ENCODE peak calls at places on chromosomes 2 and 18, in seven cellular contexts. I is brain microvascular endothelial cell, O is heart left ventricle, G is cardiac fibroblast, C is adrenal gland, W is upper lobe of right lung, V is kidney. P is an unnamed sample.
A peak's percentile ranks its signal among the peaks of the same experiment; 100 is the strongest.

GRCh38 chr18:69484699-69485396 is 84.2 kb downstream of the DOK6 start:
- DNase-seq in V (no peak), C (no peak), I (peak; percentile 25), W (no peak), O (no peak), G (peak; percentile 47), P (peak; percentile 35)

GRCh38 chr2:73281244-73281643 is 3.0 kb downstream of the FBXO41 start:
- DNase-seq in C (no peak), G (peak; percentile 10), V (no peak), I (no peak), W (no peak), O (no peak), P (no peak)

GRCh38 chr18:27378396-27379094 is 193.4 kb upstream of the CHST9 start:
- DNase-seq in W (no peak), C (peak; percentile 11), O (no peak), G (peak; percentile 27), V (no peak), I (peak; percentile 8), P (no peak)

GRCh38 chr2:95031076-95031725 is 5.7 kb downstream of the MAL start:
- DNase-seq in V (peak; percentile 57), W (no peak), G (no peak), I (no peak), C (no peak), O (no peak), P (no peak)

GRCh38 chr2:224909885-224910517 is 132.3 kb downstream of the DOCK10 start:
- DNase-seq in C (peak; percentile 81), W (peak; percentile 68), V (peak; percentile 90), G (peak; percentile 75), O (peak; percentile 41), I (peak; percentile 76), P (peak; percentile 81)

GRCh38 chr18:26103579-26103978 is 13.2 kb upstream of the SS18 start:
- DNase-seq in O (no peak), C (no peak), I (no peak), G (peak; percentile 11), V (no peak), W (peak; percentile 71), P (no peak)

GRCh38 chr2:45843136-45843535 is 191.7 kb downstream of the PRKCE start:
- DNase-seq in I (no peak), C (no peak), V (no peak), G (no peak), W (no peak), O (no peak), P (no peak)

GRCh38 chr18:36211612-36212065 is 24.3 kb downstream of the MOCOS start:
- DNase-seq in O (no peak), C (no peak), I (no peak), G (peak; percentile 27), V (no peak), W (no peak), P (no peak)

GRCh38 chr2:69694894-69695849 is 46.8 kb upstream of the ANXA4 start:
- DNase-seq in W (no peak), O (no peak), I (peak; percentile 67), V (no peak), G (peak; percentile 76), C (no peak), P (peak; percentile 47)

GRCh38 chr2:27446057-27446456 is 3.9 kb downstream of the KRTCAP3 start:
- DNase-seq in O (no peak), C (no peak), W (peak; percentile 71), G (no peak), V (peak; percentile 76), I (no peak), P (no peak)

GRCh38 chr18:60978338-60978737 is 354.9 kb upstream of the CDH20 start:
- DNase-seq in O (no peak), I (peak; percentile 81), W (no peak), G (peak; percentile 83), V (no peak), C (peak; percentile 11), P (peak; percentile 14)

GRCh38 chr2:96539215-96539920 is 2.8 kb downstream of the ARID5A start:
- DNase-seq in V (peak; percentile 58), W (peak; percentile 53), I (no peak), G (no peak), O (no peak), C (peak; percentile 11), P (no peak)

GRCh38 chr2:96536445-96537065 is at the start of gene ARID5A:
- DNase-seq in C (peak; percentile 96), G (peak; percentile 79), O (peak; percentile 96), V (peak; percentile 98), W (peak; percentile 98), I (peak; percentile 82), P (no peak)

GRCh38 chr2:96538487-96539214 is 2.1 kb downstream of the ARID5A start:
- DNase-seq in W (peak; percentile 87), I (peak; percentile 47), C (peak; percentile 62), V (peak; percentile 92), O (peak; percentile 84), G (no peak), P (no peak)

GRCh38 chr2:96537066-96537733 is 648 bp downstream of the ARID5A start:
- DNase-seq in O (peak; percentile 61), W (peak; percentile 92), V (peak; percentile 93), C (peak; percentile 70), G (peak; percentile 41), I (no peak), P (no peak)

GRCh38 chr2:96537734-96538486 is 1.4 kb downstream of the ARID5A start:
- DNase-seq in I (no peak), G (no peak), O (no peak), W (peak; percentile 72), C (peak; percentile 21), V (peak; percentile 84), P (no peak)
- TF ChIP-seq CTCF in I (no peak), G (no peak), O (no peak), W (no peak), C (no peak), V (no peak), P (no peak)

GRCh38 chr2:166417669-166418068 is 41.9 kb upstream of the SCN9A start:
- DNase-seq in G (peak; percentile 72), C (no peak), O (no peak), V (no peak), W (no peak), I (peak; percentile 59), P (no peak)
- H3K4me3 ChIP-seq in G (no peak overlapping the region), C (no peak overlapping the region), O (no peak overlapping the region), V (no peak overlapping the region), W (no peak overlapping the region), I (no peak overlapping the region), P (no peak overlapping the region)

DNA sequence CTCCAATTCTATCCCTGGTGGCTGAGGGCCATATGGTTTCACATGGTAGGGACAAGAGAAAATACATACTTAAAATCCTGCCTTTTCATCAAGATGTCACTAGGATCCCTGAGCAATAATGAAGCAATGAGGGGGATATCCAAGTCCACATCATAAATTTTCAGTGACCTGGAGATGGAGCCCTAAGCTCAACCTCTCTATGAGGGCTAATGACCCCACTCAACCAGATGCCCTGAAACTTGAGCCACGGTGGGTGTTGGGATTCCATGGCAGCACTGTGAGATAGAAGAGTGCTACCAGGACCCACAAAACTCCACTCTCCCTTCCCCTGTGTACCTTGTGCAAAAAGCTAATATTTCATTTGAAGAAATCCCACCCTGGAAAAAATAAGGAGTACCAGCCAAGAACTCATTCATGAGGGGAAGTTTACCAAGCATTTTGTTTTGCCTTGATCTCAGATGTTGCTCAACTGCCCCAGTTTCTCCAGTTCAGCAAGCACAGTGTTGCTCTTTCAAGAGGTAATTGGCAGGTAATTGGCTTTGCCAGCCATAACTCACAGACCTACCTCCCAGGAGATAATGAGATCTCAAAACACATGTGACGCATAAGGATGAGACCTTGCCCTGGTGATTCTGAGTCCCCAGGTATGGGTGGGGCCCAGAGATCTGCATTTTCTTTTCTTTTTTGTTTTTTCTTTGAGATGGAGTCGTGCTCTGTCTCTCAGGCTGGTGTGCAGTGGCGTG is 50.9 kb upstream of the TTC39C start:
- DNase-seq in I (no peak), G (peak; percentile 3), V (no peak), C (no peak), W (no peak), O (no peak), P (no peak)
- TF ChIP-seq CTCF in I (no peak), G (no peak), V (no peak), C (no peak), W (no peak), O (no peak), P (no peak)

GRCh38 chr2:231124833-231125232 is at the start of gene HTR2B:
- DNase-seq in C (peak; percentile 56), V (no peak), G (peak; percentile 44), O (no peak), I (no peak), W (no peak), P (no peak)
- H3K4me3 ChIP-seq in C (peak within 1 kb of the TSS; percentile 50), V (peak within 1 kb of the TSS; percentile 39), G (peak within 1 kb of the TSS; percentile 5), O (no peak within 1 kb of the TSS), I (no peak within 1 kb of the TSS), W (peak within 1 kb of the TSS; percentile 25), P (no peak within 1 kb of the TSS)

GRCh38 chr2:134657650-134658250 is 61.0 kb downstream of the TMEM163 start:
- DNase-seq in O (no peak), I (no peak), W (no peak), C (no peak), V (no peak), G (peak; percentile 22), P (no peak)
- TF ChIP-seq CTCF in O (peak; percentile 32), I (peak; percentile 64), W (peak; percentile 39), C (peak; percentile 51), V (no peak), G (peak; percentile 49), P (peak; percentile 56)

GRCh38 chr18:13604751-13605150 is 121.6 kb downstream of the FAM210A start:
- DNase-seq in W (no peak), O (no peak), V (no peak), C (no peak), G (no peak), I (no peak), P (no peak)

GRCh38 chr18:13605477-13605876 is 120.9 kb downstream of the FAM210A start:
- DNase-seq in V (no peak), W (no peak), O (no peak), I (no peak), C (no peak), G (no peak), P (no peak)

GRCh38 chr18:13603304-13604019 is 122.9 kb downstream of the FAM210A start:
- DNase-seq in O (no peak), I (no peak), W (peak; percentile 53), C (no peak), V (no peak), G (no peak), P (no peak)

GRCh38 chr18:13606589-13607254 is 119.6 kb downstream of the FAM210A start:
- DNase-seq in O (no peak), C (no peak), G (no peak), I (no peak), V (no peak), W (no peak), P (no peak)

GRCh38 chr18:13605901-13606300 is 120.5 kb downstream of the FAM210A start:
- DNase-seq in C (no peak), V (no peak), O (no peak), G (no peak), W (no peak), I (no peak), P (no peak)
- H3K4me3 ChIP-seq in C (no peak overlapping the region), V (no peak overlapping the region), O (no peak overlapping the region), G (no peak overlapping the region), W (no peak overlapping the region), I (no peak overlapping the region), P (no peak overlapping the region)

DNA sequence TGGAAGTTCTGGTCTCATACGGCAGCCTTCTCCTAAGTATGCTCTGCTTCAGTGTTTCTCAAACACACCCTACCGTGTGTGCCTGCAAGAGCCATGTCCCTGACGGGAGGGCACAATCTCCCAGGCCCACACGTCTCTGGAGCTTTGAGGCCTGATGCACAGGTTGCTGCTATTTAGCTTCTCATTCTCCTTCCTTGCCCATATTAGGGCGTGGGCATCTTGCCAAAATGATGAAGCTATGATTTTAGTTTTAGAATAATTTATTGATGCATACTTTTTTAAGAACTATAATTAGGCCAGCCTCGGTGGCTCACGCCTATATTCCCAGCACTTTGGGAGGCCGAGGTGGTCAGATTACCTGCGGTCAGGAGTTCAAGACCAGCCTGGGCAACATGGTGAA is 107.9 kb downstream of the RNF144A start:
- DNase-seq in O (no peak), V (no peak), W (no peak), C (no peak), I (no peak), G (no peak), P (no peak)
- TF ChIP-seq CTCF in O (no peak), V (no peak), W (no peak), C (no peak), I (no peak), G (no peak), P (no peak)

P was measured in AG09309.